ENCODE peak calls at places on chromosomes 4 and X, in ten cellular contexts. N is CD8-positive, alpha-beta T cell; Z is ACHN; K is GM20000; T is HFFc6; S is iPS-NIHi11; R is stimulated activated CD4-positive, alpha-beta T cell treated with anti-CD3 and anti-CD28 coated beads, Interleukin-2, amount 100 ng/mL, for 24 hours; Y is tibial artery; U is psoas muscle; F is keratinocyte. O is an unnamed sample.

GRCh38 chr4:47122592-47123291 is 91.4 kb downstream of the GABRB1 start:
- DNase-seq in N (no peak), Z (peak), K (peak), T (peak), S (peak), R (peak), Y (peak), U (no peak), F (peak), O (peak)

GRCh38 chrX:7446815-7447214 is 298.9 kb upstream of the PUDP start:
- DNase-seq in N (no peak), Z (no peak), K (no peak), T (no peak), S (no peak), R (no peak), Y (no peak), U (no peak), F (peak), O (no peak)

GRCh38 chrX:349702-350101 is 31.1 kb upstream of the GTPBP6 start:
- DNase-seq in N (no peak), Z (no peak), K (no peak), T (no peak), S (no peak), R (no peak), Y (no peak), U (no peak), F (no peak), O (no peak)

GRCh38 chr4:82901129-82901718 is 689 bp downstream of the THAP9 start:
- DNase-seq in N (no peak), Z (no peak), K (no peak), T (no peak), S (no peak), R (no peak), Y (no peak), U (no peak), F (no peak), O (no peak)

GRCh38 chrX:17531500-17531899 is 156.5 kb downstream of the NHS start:
- DNase-seq in N (no peak), Z (no peak), K (no peak), T (no peak), S (no peak), R (no peak), Y (no peak), U (no peak), F (no peak), O (no peak)

GRCh38 chr4:82499705-82500104 is 62.1 kb downstream of the TMEM150C start:
- DNase-seq in N (no peak), Z (no peak), K (no peak), T (no peak), S (no peak), R (no peak), Y (no peak), U (no peak), F (no peak), O (no peak)

GRCh38 chr4:7158991-7159390 is 33.3 kb upstream of the SORCS2 start:
- DNase-seq in N (no peak), Z (no peak), K (no peak), T (no peak), S (no peak), R (no peak), Y (no peak), U (no peak), F (no peak), O (no peak)

GRCh38 chrX:124343016-124343415 is 3.3 kb upstream of the SH2D1A start:
- DNase-seq in N (no peak), Z (no peak), K (no peak), T (no peak), S (no peak), R (no peak), Y (no peak), U (no peak), F (no peak), O (no peak)

GRCh38 chr4:109011241-109012031 is 248.6 kb upstream of the ETNPPL start:
- DNase-seq in N (no peak), Z (no peak), K (no peak), T (no peak), S (no peak), R (no peak), Y (no peak), U (no peak), F (no peak), O (no peak)

GRCh38 chr4:25585901-25586523 is 69.6 kb upstream of the SLC34A2 start:
- DNase-seq in N (no peak), Z (no peak), K (no peak), T (no peak), S (peak), R (no peak), Y (no peak), U (no peak), F (no peak), O (no peak)

GRCh38 chrX:17679820-17680219 is 57.5 kb upstream of the SCML1 start:
- DNase-seq in N (no peak), Z (no peak), K (no peak), T (no peak), S (no peak), R (no peak), Y (no peak), U (no peak), F (no peak), O (no peak)